ENCODE peak calls at places on chromosomes 2 and 18, in eight cellular contexts. One of them, this sample, is unnamed.

GRCh38 chr18:10235553-10235952 is 218.9 kb upstream of the APCDD1 start:
- DNase-seq in IMR-90: no peak
- DNase-seq in hepatocyte: peak; percentile 25
- DNase-seq in effector memory CD4-positive, alpha-beta T cell: no peak
- DNase-seq in lower lobe of right lung: no peak
- DNase-seq in suprapubic skin: no peak
- DNase-seq in right cardiac atrium: no peak
- DNase-seq in mammary epithelial cell: no peak
- DNase-seq in this sample: peak; percentile 41

GRCh38 chr2:66962625-66963207 is 434.4 kb upstream of the ETAA1 start:
- DNase-seq in hepatocyte: peak; percentile 18
- DNase-seq in suprapubic skin: no peak
- DNase-seq in IMR-90: no peak
- DNase-seq in mammary epithelial cell: no peak
- DNase-seq in right cardiac atrium: no peak
- DNase-seq in effector memory CD4-positive, alpha-beta T cell: no peak
- DNase-seq in lower lobe of right lung: no peak
- DNase-seq in this sample: no peak

GRCh38 chr2:71281950-71282349 is 49.6 kb upstream of the ZNF638 start:
- DNase-seq in lower lobe of right lung: no peak
- DNase-seq in hepatocyte: no peak
- DNase-seq in IMR-90: no peak
- DNase-seq in effector memory CD4-positive, alpha-beta T cell: no peak
- DNase-seq in right cardiac atrium: no peak
- DNase-seq in mammary epithelial cell: no peak
- DNase-seq in suprapubic skin: no peak
- DNase-seq in this sample: peak; percentile 75

GRCh38 chr18:28095041-28095440 is 81.9 kb downstream of the CDH2 start:
- DNase-seq in IMR-90: peak; percentile 77
- DNase-seq in lower lobe of right lung: no peak
- DNase-seq in mammary epithelial cell: peak; percentile 18
- DNase-seq in hepatocyte: no peak
- DNase-seq in effector memory CD4-positive, alpha-beta T cell: no peak
- DNase-seq in suprapubic skin: no peak
- DNase-seq in right cardiac atrium: no peak
- DNase-seq in this sample: peak; percentile 29

GRCh38 chr18:39935598-39935997 is 2019.4 kb upstream of the PIK3C3 start:
- DNase-seq in lower lobe of right lung: no peak
- DNase-seq in suprapubic skin: no peak
- DNase-seq in right cardiac atrium: no peak
- DNase-seq in hepatocyte: no peak
- DNase-seq in effector memory CD4-positive, alpha-beta T cell: no peak
- DNase-seq in mammary epithelial cell: no peak
- DNase-seq in IMR-90: no peak
- DNase-seq in this sample: no peak

GRCh38 chr2:88450925-88451575 is 1.4 kb downstream of the FOXI3 start:
- DNase-seq in hepatocyte: no peak
- DNase-seq in suprapubic skin: peak; percentile 37
- DNase-seq in mammary epithelial cell: no peak
- DNase-seq in IMR-90: no peak
- DNase-seq in effector memory CD4-positive, alpha-beta T cell: no peak
- DNase-seq in lower lobe of right lung: no peak
- DNase-seq in right cardiac atrium: no peak
- DNase-seq in this sample: no peak

GRCh38 chr2:85872536-85873161 is 16.1 kb downstream of the ST3GAL5 start:
- DNase-seq in mammary epithelial cell: no peak
- DNase-seq in effector memory CD4-positive, alpha-beta T cell: no peak
- DNase-seq in suprapubic skin: no peak
- DNase-seq in IMR-90: no peak
- DNase-seq in lower lobe of right lung: no peak
- DNase-seq in right cardiac atrium: peak; percentile 69
- DNase-seq in hepatocyte: no peak
- DNase-seq in this sample: no peak

GRCh38 chr18:1806884-1807615 is 764.3 kb downstream of the METTL4 start:
- DNase-seq in IMR-90: no peak
- DNase-seq in effector memory CD4-positive, alpha-beta T cell: no peak
- DNase-seq in mammary epithelial cell: no peak
- DNase-seq in right cardiac atrium: no peak
- DNase-seq in hepatocyte: no peak
- DNase-seq in suprapubic skin: no peak
- DNase-seq in lower lobe of right lung: no peak
- DNase-seq in this sample: no peak

GRCh38 chr2:234881413-234882241 is 70.2 kb upstream of the SH3BP4 start:
- DNase-seq in effector memory CD4-positive, alpha-beta T cell: no peak
- DNase-seq in suprapubic skin: peak; percentile 84
- DNase-seq in mammary epithelial cell: peak; percentile 70
- DNase-seq in right cardiac atrium: peak; percentile 94
- DNase-seq in lower lobe of right lung: peak; percentile 85
- DNase-seq in IMR-90: peak; percentile 97
- DNase-seq in hepatocyte: peak; percentile 81
- DNase-seq in this sample: peak; percentile 93

GRCh38 chr2:69535739-69536374 is 98.6 kb upstream of the NFU1 start:
- DNase-seq in hepatocyte: no peak
- DNase-seq in IMR-90: no peak
- DNase-seq in right cardiac atrium: no peak
- DNase-seq in effector memory CD4-positive, alpha-beta T cell: no peak
- DNase-seq in lower lobe of right lung: no peak
- DNase-seq in mammary epithelial cell: no peak
- DNase-seq in suprapubic skin: no peak
- DNase-seq in this sample: no peak

DNA sequence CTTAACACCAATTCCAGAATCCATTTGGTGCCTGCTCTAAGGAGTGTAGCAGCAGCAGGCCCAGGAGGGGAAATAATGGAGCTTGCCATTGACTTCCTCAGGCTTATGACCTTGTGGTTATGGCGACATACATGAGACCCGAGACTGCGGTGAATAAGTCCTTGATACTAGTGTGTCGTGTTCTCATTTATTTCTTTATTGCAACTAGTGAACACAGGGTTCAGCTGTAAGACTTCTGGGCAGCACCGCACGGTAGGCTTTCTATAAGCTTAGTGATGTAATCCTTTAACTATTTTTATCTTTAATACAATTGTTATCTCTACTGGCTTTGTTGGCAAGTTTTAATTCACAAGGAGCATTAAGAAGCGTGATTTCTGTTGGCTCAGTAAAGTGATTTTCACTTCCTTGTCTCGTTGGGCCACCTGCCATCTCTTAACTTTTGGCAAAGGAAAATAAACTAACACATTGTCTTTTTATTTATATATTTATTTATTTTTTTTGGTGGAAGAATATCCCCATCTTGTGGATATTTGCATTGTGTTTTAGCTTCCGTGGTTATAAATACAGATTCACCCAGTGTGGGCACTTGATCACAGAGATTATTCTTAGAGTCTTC is 139.8 kb downstream of the LTBP1 start:
- DNase-seq in suprapubic skin: no peak
- DNase-seq in mammary epithelial cell: no peak
- DNase-seq in IMR-90: peak; percentile 67
- DNase-seq in right cardiac atrium: no peak
- DNase-seq in hepatocyte: no peak
- DNase-seq in effector memory CD4-positive, alpha-beta T cell: no peak
- DNase-seq in lower lobe of right lung: no peak
- DNase-seq in this sample: peak; percentile 29
- H3K27ac ChIP-seq in suprapubic skin: no peak overlapping the region
- H3K27ac ChIP-seq in mammary epithelial cell: no peak overlapping the region
- H3K27ac ChIP-seq in IMR-90: no peak overlapping the region
- H3K27ac ChIP-seq in right cardiac atrium: no peak overlapping the region
- H3K27ac ChIP-seq in hepatocyte: no peak overlapping the region
- H3K27ac ChIP-seq in effector memory CD4-positive, alpha-beta T cell: no peak overlapping the region
- H3K27ac ChIP-seq in lower lobe of right lung: no peak overlapping the region
- H3K27ac ChIP-seq in this sample: no peak overlapping the region

DNA sequence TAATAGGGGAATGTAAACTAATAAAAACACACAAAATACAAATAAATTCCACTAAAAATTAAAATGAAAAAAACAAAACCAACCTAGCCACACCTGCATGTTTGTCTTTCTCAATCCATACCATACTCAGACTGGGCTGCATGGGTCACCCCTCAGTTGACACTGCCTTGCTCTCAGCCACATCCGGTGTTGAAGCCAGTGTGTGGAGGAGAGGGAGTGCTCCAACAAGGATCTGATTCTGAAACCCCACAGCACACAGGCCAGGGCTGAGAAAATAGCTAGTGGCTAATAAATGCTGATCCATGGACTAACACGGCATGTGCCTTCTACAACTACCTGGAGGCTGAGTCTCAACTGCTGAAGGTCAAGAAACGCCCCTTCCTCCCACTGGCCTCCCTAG is 13.7 kb downstream of the RND3 start:
- DNase-seq in mammary epithelial cell: no peak
- DNase-seq in lower lobe of right lung: no peak
- DNase-seq in effector memory CD4-positive, alpha-beta T cell: no peak
- DNase-seq in hepatocyte: no peak
- DNase-seq in suprapubic skin: no peak
- DNase-seq in right cardiac atrium: no peak
- DNase-seq in IMR-90: peak; percentile 20
- DNase-seq in this sample: peak; percentile 33
- H3K4me3 ChIP-seq in mammary epithelial cell: no peak overlapping the region
- H3K4me3 ChIP-seq in lower lobe of right lung: no peak overlapping the region
- H3K4me3 ChIP-seq in effector memory CD4-positive, alpha-beta T cell: no peak overlapping the region
- H3K4me3 ChIP-seq in hepatocyte: no peak overlapping the region
- H3K4me3 ChIP-seq in suprapubic skin: no peak overlapping the region
- H3K4me3 ChIP-seq in right cardiac atrium: no peak overlapping the region
- H3K4me3 ChIP-seq in IMR-90: no peak overlapping the region
- H3K4me3 ChIP-seq in this sample: no peak overlapping the region

GRCh38 chr18:46071615-46071893 is 506 bp downstream of the PSTPIP2 start:
- DNase-seq in lower lobe of right lung: no peak
- DNase-seq in suprapubic skin: no peak
- DNase-seq in hepatocyte: no peak
- DNase-seq in IMR-90: no peak
- DNase-seq in mammary epithelial cell: no peak
- DNase-seq in right cardiac atrium: no peak
- DNase-seq in effector memory CD4-positive, alpha-beta T cell: no peak
- DNase-seq in this sample: no peak
- H3K27ac ChIP-seq in lower lobe of right lung: peak overlapping the region; percentile 69
- H3K27ac ChIP-seq in suprapubic skin: no peak overlapping the region
- H3K27ac ChIP-seq in hepatocyte: no peak overlapping the region
- H3K27ac ChIP-seq in IMR-90: peak overlapping the region; percentile 9
- H3K27ac ChIP-seq in mammary epithelial cell: peak overlapping the region; percentile 56
- H3K27ac ChIP-seq in right cardiac atrium: no peak overlapping the region
- H3K27ac ChIP-seq in effector memory CD4-positive, alpha-beta T cell: peak overlapping the region; percentile 54
- H3K27ac ChIP-seq in this sample: no peak overlapping the region

DNA sequence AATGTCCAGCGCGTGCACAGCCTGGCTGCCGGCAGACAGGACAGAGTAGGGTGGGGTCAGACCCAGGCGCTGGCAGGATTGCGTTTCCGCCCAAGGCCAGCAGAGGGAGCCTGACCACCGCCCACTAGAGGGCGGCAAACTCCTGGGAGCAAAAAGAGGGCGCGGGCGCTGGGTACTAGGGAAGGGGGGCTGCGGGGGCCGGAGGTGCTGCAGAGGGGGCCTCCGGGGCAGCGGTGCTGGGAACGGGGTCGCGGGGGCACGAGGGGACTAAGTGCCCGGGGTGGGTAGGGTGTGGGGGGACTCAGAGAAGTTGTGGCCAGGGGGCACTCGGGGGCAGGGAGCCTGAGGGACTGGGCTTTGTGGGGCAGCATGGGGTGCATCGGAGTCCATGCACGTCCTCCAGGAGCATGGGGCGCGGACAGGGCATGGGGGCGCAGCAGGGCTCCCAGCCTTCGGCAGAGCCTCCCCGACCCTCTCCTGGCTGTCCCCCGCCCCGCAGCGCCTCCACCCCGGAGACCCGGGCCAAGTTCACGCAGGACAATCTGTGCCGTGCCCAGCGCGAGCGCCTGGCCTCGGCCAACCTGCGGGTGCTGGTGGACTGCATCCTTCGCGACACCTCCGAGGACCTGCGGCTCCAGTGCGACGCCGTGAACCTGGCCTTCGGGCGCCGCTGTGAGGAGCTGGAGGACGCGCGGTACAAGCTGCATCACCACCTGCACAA is 3.2 kb downstream of the TEKT4 start:
- DNase-seq in lower lobe of right lung: peak; percentile 67
- DNase-seq in effector memory CD4-positive, alpha-beta T cell: no peak
- DNase-seq in hepatocyte: no peak
- DNase-seq in IMR-90: peak; percentile 6
- DNase-seq in suprapubic skin: peak; percentile 79
- DNase-seq in right cardiac atrium: peak; percentile 41
- DNase-seq in mammary epithelial cell: no peak
- DNase-seq in this sample: peak; percentile 80
- H3K4me3 ChIP-seq in lower lobe of right lung: no peak overlapping the region
- H3K4me3 ChIP-seq in effector memory CD4-positive, alpha-beta T cell: no peak overlapping the region
- H3K4me3 ChIP-seq in hepatocyte: no peak overlapping the region
- H3K4me3 ChIP-seq in IMR-90: no peak overlapping the region
- H3K4me3 ChIP-seq in suprapubic skin: no peak overlapping the region
- H3K4me3 ChIP-seq in right cardiac atrium: no peak overlapping the region
- H3K4me3 ChIP-seq in mammary epithelial cell: no peak overlapping the region
- H3K4me3 ChIP-seq in this sample: no peak overlapping the region

DNA sequence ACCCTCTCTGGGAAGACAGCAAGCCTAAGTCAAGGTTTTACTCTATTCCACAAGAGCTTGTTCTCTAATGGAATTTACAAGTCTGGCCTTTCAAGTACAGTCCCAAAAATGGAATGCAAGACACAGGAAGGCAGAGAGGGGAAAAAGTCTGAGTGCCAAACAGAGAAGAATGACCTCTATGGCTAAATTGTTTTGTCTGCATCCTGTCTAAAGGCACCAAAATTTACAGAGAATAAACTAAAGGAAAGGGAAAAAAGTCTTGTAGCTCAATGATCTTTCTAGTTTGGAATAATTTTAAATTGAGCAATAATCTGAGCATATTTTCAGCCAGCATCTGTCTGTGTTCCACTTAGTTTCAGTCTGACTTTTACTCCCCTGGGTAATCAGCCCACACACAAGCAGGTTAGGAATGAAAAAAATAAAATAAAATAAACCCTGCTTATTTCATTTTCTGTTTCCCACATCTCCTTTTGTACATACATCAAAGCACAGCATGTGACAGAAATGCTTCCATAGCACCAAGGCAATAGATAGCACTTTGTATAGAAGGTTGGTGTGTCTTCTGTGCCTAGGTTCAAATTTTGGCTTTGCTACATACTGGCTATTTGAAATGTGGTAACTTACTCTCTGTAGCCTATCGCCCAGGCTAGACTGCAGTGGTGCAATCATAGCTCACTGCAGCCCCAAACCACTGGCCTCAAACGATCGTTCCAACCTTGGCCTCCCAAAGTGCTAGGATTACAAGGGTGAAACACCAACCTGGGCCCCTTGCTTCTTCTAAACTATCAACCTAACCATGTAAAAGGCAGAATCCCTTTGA is 105.1 kb downstream of the SLC8A1 start:
- DNase-seq in hepatocyte: no peak
- DNase-seq in effector memory CD4-positive, alpha-beta T cell: no peak
- DNase-seq in lower lobe of right lung: no peak
- DNase-seq in right cardiac atrium: peak; percentile 67
- DNase-seq in mammary epithelial cell: no peak
- DNase-seq in suprapubic skin: no peak
- DNase-seq in IMR-90: peak; percentile 34
- DNase-seq in this sample: no peak
- H3K27ac ChIP-seq in hepatocyte: no peak overlapping the region
- H3K27ac ChIP-seq in effector memory CD4-positive, alpha-beta T cell: no peak overlapping the region
- H3K27ac ChIP-seq in lower lobe of right lung: peak overlapping the region; percentile 12
- H3K27ac ChIP-seq in right cardiac atrium: peak overlapping the region; percentile 90
- H3K27ac ChIP-seq in mammary epithelial cell: no peak overlapping the region
- H3K27ac ChIP-seq in suprapubic skin: no peak overlapping the region
- H3K27ac ChIP-seq in IMR-90: peak overlapping the region; percentile 55
- H3K27ac ChIP-seq in this sample: no peak overlapping the region

This sample was measured in PC-3.